ENCODE peak calls at places on chromosomes 6 and 20, in four cellular contexts. One of them, this sample, is unnamed.

GRCh38 chr20:37803476-37804307 is 99.2 kb upstream of the VSTM2L start:
- DNase-seq in hepatocyte: no peak
- DNase-seq in AG04450: no peak
- DNase-seq in A549: no peak
- DNase-seq in this sample: no peak

GRCh38 chr6:113464959-113465358 is 392.2 kb upstream of the MARCKS start:
- DNase-seq in hepatocyte: peak; percentile 28
- DNase-seq in AG04450: no peak
- DNase-seq in A549: peak; percentile 3
- DNase-seq in this sample: peak; percentile 40

GRCh38 chr6:52399511-52400315 is 20.4 kb upstream of the EFHC1 start:
- DNase-seq in hepatocyte: peak; percentile 77
- DNase-seq in AG04450: no peak
- DNase-seq in A549: no peak
- DNase-seq in this sample: no peak

GRCh38 chr6:11888725-11889124 is 110.1 kb upstream of the ADTRP start:
- DNase-seq in hepatocyte: no peak
- DNase-seq in AG04450: no peak
- DNase-seq in A549: no peak
- DNase-seq in this sample: no peak

GRCh38 chr20:36969478-36970186 is 18.1 kb upstream of the SAMHD1 start:
- DNase-seq in hepatocyte: no peak
- DNase-seq in AG04450: no peak
- DNase-seq in A549: no peak
- DNase-seq in this sample: no peak

GRCh38 chr6:11750682-11751081 is 27.9 kb downstream of the ADTRP start:
- DNase-seq in hepatocyte: peak; percentile 64
- DNase-seq in AG04450: no peak
- DNase-seq in A549: no peak
- DNase-seq in this sample: no peak

GRCh38 chr6:44932651-44933091 is 395.5 kb upstream of the RUNX2 start:
- DNase-seq in hepatocyte: no peak
- DNase-seq in AG04450: no peak
- DNase-seq in A549: no peak
- DNase-seq in this sample: no peak

GRCh38 chr6:12420626-12421025 is 130.5 kb downstream of the EDN1 start:
- DNase-seq in hepatocyte: no peak
- DNase-seq in AG04450: no peak
- DNase-seq in A549: no peak
- DNase-seq in this sample: no peak

GRCh38 chr20:1626528-1627192 is 6.9 kb upstream of the SIRPB1 start:
- DNase-seq in hepatocyte: peak; percentile 1
- DNase-seq in AG04450: no peak
- DNase-seq in A549: no peak
- DNase-seq in this sample: no peak

GRCh38 chr6:124223596-124223995 is 419.9 kb downstream of the NKAIN2 start:
- DNase-seq in hepatocyte: no peak
- DNase-seq in AG04450: no peak
- DNase-seq in A549: no peak
- DNase-seq in this sample: no peak

GRCh38 chr6:151071295-151071694 is 168.5 kb upstream of the AKAP12 start:
- DNase-seq in hepatocyte: no peak
- DNase-seq in AG04450: peak; percentile 30
- DNase-seq in A549: no peak
- DNase-seq in this sample: peak; percentile 73

GRCh38 chr20:44946266-44946852 is 13.8 kb downstream of the TOMM34 start:
- DNase-seq in hepatocyte: no peak
- DNase-seq in AG04450: no peak
- DNase-seq in A549: no peak
- DNase-seq in this sample: no peak

GRCh38 chr20:23564927-23565326 is 3.4 kb downstream of the CST9L start:
- DNase-seq in hepatocyte: no peak
- DNase-seq in AG04450: no peak
- DNase-seq in A549: no peak
- DNase-seq in this sample: no peak

GRCh38 chr6:47414517-47415167 is 62.9 kb upstream of the CD2AP start:
- DNase-seq in hepatocyte: peak; percentile 60
- DNase-seq in AG04450: no peak
- DNase-seq in A549: no peak
- DNase-seq in this sample: peak; percentile 9

GRCh38 chr6:13992417-13993055 is 67.8 kb downstream of the RNF182 start:
- DNase-seq in hepatocyte: no peak
- DNase-seq in AG04450: peak; percentile 29
- DNase-seq in A549: peak; percentile 50
- DNase-seq in this sample: no peak

GRCh38 chr20:41540916-41541315 is 77.3 kb downstream of the CHD6 start:
- DNase-seq in hepatocyte: no peak
- DNase-seq in AG04450: no peak
- DNase-seq in A549: no peak
- DNase-seq in this sample: peak; percentile 15

GRCh38 chr6:21791596-21791995 is 198.0 kb downstream of the SOX4 start:
- DNase-seq in hepatocyte: no peak
- DNase-seq in AG04450: no peak
- DNase-seq in A549: no peak
- DNase-seq in this sample: no peak

GRCh38 chr6:11921017-11921438 is 91.1 kb upstream of the HIVEP1 start:
- DNase-seq in hepatocyte: peak; percentile 89
- DNase-seq in AG04450: peak; percentile 66
- DNase-seq in A549: peak; percentile 59
- DNase-seq in this sample: peak; percentile 89

GRCh38 chr6:155495011-155495768 is 39.6 kb upstream of the NOX3 start:
- DNase-seq in hepatocyte: peak; percentile 59
- DNase-seq in AG04450: peak; percentile 81
- DNase-seq in A549: no peak
- DNase-seq in this sample: peak; percentile 55

GRCh38 chr6:148452921-148453320 is 110.3 kb downstream of the SASH1 start:
- DNase-seq in hepatocyte: no peak
- DNase-seq in AG04450: no peak
- DNase-seq in A549: no peak
- DNase-seq in this sample: no peak

GRCh38 chr6:81465859-81466258 is 286.6 kb downstream of the TENT5A start:
- DNase-seq in hepatocyte: peak; percentile 15
- DNase-seq in AG04450: no peak
- DNase-seq in A549: no peak
- DNase-seq in this sample: no peak

GRCh38 chr6:100593522-100593921 is 128.8 kb upstream of the SIM1 start:
- DNase-seq in hepatocyte: no peak
- DNase-seq in AG04450: no peak
- DNase-seq in A549: no peak
- DNase-seq in this sample: no peak

GRCh38 chr20:33031531-33031930 is at the start of gene BPIFB6:
- DNase-seq in hepatocyte: no peak
- DNase-seq in AG04450: no peak
- DNase-seq in A549: no peak
- DNase-seq in this sample: no peak
- TF ChIP-seq CTCF in hepatocyte: no peak
- TF ChIP-seq CTCF in AG04450: no peak
- TF ChIP-seq CTCF in A549: no peak
- TF ChIP-seq CTCF in this sample: no peak

DNA sequence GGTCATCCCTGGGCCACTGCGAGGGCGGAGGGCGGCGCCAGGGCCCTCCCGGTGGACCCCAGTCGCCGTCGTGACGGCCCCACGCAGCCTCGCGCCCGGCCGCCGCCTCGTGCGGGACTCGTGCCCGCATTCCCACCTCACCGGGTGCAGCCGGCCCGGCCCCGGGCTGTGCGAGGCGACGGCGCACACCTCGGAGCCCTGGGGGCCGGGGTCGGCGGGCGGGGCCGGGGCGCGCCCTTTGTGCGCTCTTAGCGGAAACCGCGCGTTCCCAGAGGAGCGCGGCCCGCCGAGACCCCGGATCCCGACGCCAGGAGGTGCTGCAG is 5.5 kb upstream of the DLL1 start:
- DNase-seq in hepatocyte: no peak
- DNase-seq in AG04450: no peak
- DNase-seq in A549: no peak
- DNase-seq in this sample: no peak
- H3K4me3 ChIP-seq in hepatocyte: no peak overlapping the region
- H3K4me3 ChIP-seq in AG04450: no peak overlapping the region
- H3K4me3 ChIP-seq in A549: peak overlapping the region; percentile 53
- H3K4me3 ChIP-seq in this sample: no peak overlapping the region

GRCh38 chr20:46011631-46012482 is 3.1 kb downstream of the MMP9 start:
- DNase-seq in hepatocyte: no peak
- DNase-seq in AG04450: no peak
- DNase-seq in A549: peak; percentile 38
- DNase-seq in this sample: no peak
- TF ChIP-seq CTCF in hepatocyte: peak; percentile 11
- TF ChIP-seq CTCF in AG04450: peak; percentile 16
- TF ChIP-seq CTCF in A549: peak; percentile 28
- TF ChIP-seq CTCF in this sample: peak; percentile 20

DNA sequence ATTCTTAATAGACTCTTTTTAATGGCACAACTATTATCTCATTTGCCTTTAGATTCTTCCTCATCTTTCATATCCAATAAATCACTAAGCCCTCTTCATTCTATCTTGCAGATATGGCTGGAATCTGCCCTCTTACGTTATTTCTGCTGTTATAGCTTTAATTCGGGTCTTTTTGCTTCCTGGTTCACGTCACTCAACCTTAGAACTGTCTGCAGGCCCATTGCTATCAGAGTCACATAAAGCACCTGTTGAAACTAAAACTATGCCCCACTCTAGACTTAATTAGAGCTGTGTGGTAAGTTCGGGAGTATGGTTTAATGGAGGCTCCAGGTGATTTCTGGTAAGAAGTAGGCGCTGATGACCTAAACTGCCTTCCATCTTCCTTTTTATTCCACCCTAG is 988 bp downstream of the QRSL1 start:
- DNase-seq in hepatocyte: peak; percentile 6
- DNase-seq in AG04450: no peak
- DNase-seq in A549: no peak
- DNase-seq in this sample: no peak
- H3K4me3 ChIP-seq in hepatocyte: peak overlapping the region; percentile 66
- H3K4me3 ChIP-seq in AG04450: peak overlapping the region; percentile 88
- H3K4me3 ChIP-seq in A549: peak overlapping the region; percentile 86
- H3K4me3 ChIP-seq in this sample: peak overlapping the region; percentile 65

This sample was measured in BJ.